ENCODE peak calls at places on chromosomes 12 and 14, in seven cellular contexts. T, N, W, S, M, V and Z are unnamed samples.
A peak's percentile ranks its signal among the peaks of the same experiment; 100 is the strongest.

GRCh38 chr12:108575199-108575912 is 13.0 kb downstream of the ISCU start:
- DNase-seq in T (no peak), N (no peak), W (no peak), S (no peak), M (no peak), V (no peak), Z (no peak)

GRCh38 chr12:8956073-8956472 is 6.6 kb upstream of the M6PR start:
- DNase-seq in T (no peak), N (no peak), W (no peak), S (no peak), M (no peak), V (no peak), Z (no peak)

GRCh38 chr14:50607181-50607580 is 47.2 kb downstream of the ATL1 start:
- DNase-seq in T (no peak), N (no peak), W (peak; percentile 97), S (no peak), M (peak; percentile 94), V (no peak), Z (peak; percentile 41)

GRCh38 chr12:80877706-80878384 is 59.9 kb downstream of the LIN7A start:
- DNase-seq in T (no peak), N (no peak), W (peak; percentile 45), S (no peak), M (peak; percentile 28), V (no peak), Z (no peak)

GRCh38 chr12:45587042-45587441 is 142.5 kb upstream of the ARID2 start:
- DNase-seq in T (no peak), N (no peak), W (no peak), S (no peak), M (no peak), V (no peak), Z (no peak)

GRCh38 chr12:58288191-58288590 is 346.8 kb downstream of the ATP23 start:
- DNase-seq in T (no peak), N (no peak), W (peak; percentile 71), S (no peak), M (no peak), V (no peak), Z (no peak)

GRCh38 chr14:97166497-97166896 is 369.3 kb downstream of the VRK1 start:
- DNase-seq in T (no peak), N (no peak), W (no peak), S (no peak), M (peak; percentile 2), V (no peak), Z (peak; percentile 46)

GRCh38 chr14:63192085-63192484 is 12.2 kb upstream of the RHOJ start:
- DNase-seq in T (no peak), N (no peak), W (no peak), S (no peak), M (peak; percentile 43), V (no peak), Z (peak; percentile 78)

GRCh38 chr12:27952510-27952909 is 20.0 kb downstream of the PTHLH start:
- DNase-seq in T (no peak), N (no peak), W (no peak), S (no peak), M (no peak), V (no peak), Z (no peak)

GRCh38 chr14:51865953-51866747 is 5.7 kb downstream of the GNG2 start:
- DNase-seq in T (no peak), N (no peak), W (no peak), S (no peak), M (no peak), V (no peak), Z (no peak)

GRCh38 chr14:48350971-48351370 is 675.6 kb upstream of the MDGA2 start:
- DNase-seq in T (no peak), N (no peak), W (peak; percentile 66), S (no peak), M (no peak), V (no peak), Z (no peak)

GRCh38 chr12:56346663-56347062 is 8.0 kb downstream of the IL23A start:
- DNase-seq in T (no peak), N (no peak), W (no peak), S (no peak), M (peak; percentile 28), V (no peak), Z (peak; percentile 14)

GRCh38 chr14:88463318-88463717 is 77.9 kb downstream of the SPATA7 start:
- DNase-seq in T (no peak), N (no peak), W (no peak), S (no peak), M (peak; percentile 13), V (no peak), Z (no peak)

GRCh38 chr12:93302331-93303229 is 75.1 kb upstream of the NUDT4 start:
- DNase-seq in T (no peak), N (no peak), W (peak; percentile 97), S (no peak), M (peak; percentile 74), V (peak; percentile 36), Z (peak; percentile 74)

GRCh38 chr14:73879027-73879426 is 7.6 kb upstream of the ZNF410 start:
- DNase-seq in T (no peak), N (no peak), W (peak; percentile 20), S (no peak), M (peak; percentile 17), V (no peak), Z (no peak)

GRCh38 chr14:53055003-53055402 is 98.1 kb downstream of the DDHD1 start:
- DNase-seq in T (no peak), N (no peak), W (peak; percentile 29), S (no peak), M (peak; percentile 73), V (no peak), Z (no peak)

GRCh38 chr12:48882325-48882687 is 16.6 kb upstream of the RND1 start:
- DNase-seq in T (no peak), N (peak; percentile 31), W (peak; percentile 59), S (no peak), M (peak; percentile 38), V (no peak), Z (no peak)

GRCh38 chr12:20030847-20031246 is 337.5 kb upstream of the PDE3A start:
- DNase-seq in T (no peak), N (no peak), W (no peak), S (no peak), M (no peak), V (no peak), Z (no peak)

GRCh38 chr12:52148541-52149181 is 43.2 kb downstream of the KRT80 start:
- DNase-seq in T (no peak), N (no peak), W (no peak), S (peak; percentile 43), M (peak; percentile 29), V (no peak), Z (peak; percentile 68)

GRCh38 chr12:56071648-56072047 is 8.3 kb upstream of the ERBB3 start:
- DNase-seq in T (no peak), N (peak; percentile 38), W (peak; percentile 16), S (no peak), M (peak; percentile 65), V (no peak), Z (peak; percentile 55)

GRCh38 chr12:10128687-10129086 is 1.3 kb downstream of the CLEC7A start:
- DNase-seq in T (no peak), N (no peak), W (no peak), S (no peak), M (peak; percentile 23), V (no peak), Z (no peak)

DNA sequence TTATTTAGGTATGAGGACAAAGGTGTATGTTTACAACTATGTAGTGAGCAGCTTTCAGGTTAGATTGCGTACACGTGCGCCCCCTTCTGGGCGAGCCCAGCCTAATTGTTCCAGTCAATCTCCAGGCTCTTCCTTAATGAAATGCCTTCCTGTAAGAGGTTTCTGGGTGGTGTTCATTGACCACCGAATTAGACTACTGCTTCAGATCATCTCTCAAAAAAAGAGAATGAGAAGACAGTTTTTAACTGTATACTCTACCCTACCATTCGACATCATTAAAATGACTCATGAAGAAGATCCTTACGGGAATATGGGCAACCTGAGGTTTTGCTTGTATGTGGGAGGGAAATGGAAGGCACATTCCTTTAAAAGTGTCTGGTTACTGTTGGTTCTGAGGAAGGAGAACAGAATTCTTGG is 2.1 kb downstream of the LUM start:
- DNase-seq in T (peak; percentile 83), N (peak; percentile 42), W (peak; percentile 80), S (peak; percentile 50), M (peak; percentile 81), V (no peak), Z (peak; percentile 48)
- H3K4me3 ChIP-seq in T (peak overlapping the region; percentile 30), N (peak overlapping the region; percentile 30), W (no peak overlapping the region), S (peak overlapping the region; percentile 32), M (peak overlapping the region; percentile 86), V (no peak overlapping the region), Z (peak overlapping the region; percentile 39)

DNA sequence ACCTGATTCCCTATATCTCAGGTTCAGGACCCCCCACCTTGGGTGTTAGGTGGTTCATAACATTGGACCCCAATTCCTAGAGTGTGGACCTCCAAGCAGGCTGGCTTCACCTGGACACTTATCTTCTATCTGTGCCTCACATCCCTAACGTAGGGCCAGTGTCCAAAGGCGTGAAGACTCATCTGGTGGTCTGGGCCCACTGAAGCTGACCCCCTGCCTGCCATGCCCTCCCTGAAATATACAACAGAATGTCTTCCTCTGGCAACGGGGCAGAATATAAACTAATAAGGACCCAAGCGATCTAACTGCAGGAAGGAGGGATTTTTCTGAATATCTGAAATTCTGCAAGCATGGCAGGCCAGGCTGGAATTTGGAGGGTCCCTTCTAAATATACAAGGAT is 5.6 kb downstream of the HOXC13 start:
- DNase-seq in T (no peak), N (no peak), W (no peak), S (no peak), M (no peak), V (no peak), Z (no peak)
- H3K27me3 ChIP-seq in T (peaks cover 78% of the 10 kb centered on the region), N (peaks cover 94% of the 10 kb centered on the region), W (peaks cover 90% of the 10 kb centered on the region), S (peaks cover 2% of the 10 kb centered on the region), M (peaks cover 94% of the 10 kb centered on the region), V (peaks cover 43% of the 10 kb centered on the region), Z (no peaks in the 10 kb centered on the region)

DNA sequence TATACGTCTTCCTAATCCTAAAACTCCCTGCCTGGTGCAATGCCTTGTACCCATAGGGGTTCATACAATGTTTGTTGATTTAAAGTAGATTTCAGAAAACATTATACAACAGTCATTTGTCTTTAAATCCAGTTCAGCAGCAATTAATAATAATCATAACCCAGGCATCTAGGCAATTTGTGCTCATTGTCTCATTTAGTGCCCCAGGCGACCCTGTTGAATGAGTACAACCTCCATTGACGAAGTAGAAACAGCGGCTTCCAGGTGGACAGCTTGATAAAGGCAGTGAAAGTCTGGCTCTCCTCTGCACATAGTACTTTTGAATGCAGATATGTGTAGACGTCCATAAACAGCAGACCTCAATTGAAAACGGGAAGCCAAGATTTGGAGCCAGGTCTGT is 82.9 kb upstream of the CPM start:
- DNase-seq in T (no peak), N (no peak), W (no peak), S (no peak), M (no peak), V (no peak), Z (no peak)
- H3K4me3 ChIP-seq in T (no peak overlapping the region), N (no peak overlapping the region), W (no peak overlapping the region), S (no peak overlapping the region), M (no peak overlapping the region), V (no peak overlapping the region), Z (no peak overlapping the region)

DNA sequence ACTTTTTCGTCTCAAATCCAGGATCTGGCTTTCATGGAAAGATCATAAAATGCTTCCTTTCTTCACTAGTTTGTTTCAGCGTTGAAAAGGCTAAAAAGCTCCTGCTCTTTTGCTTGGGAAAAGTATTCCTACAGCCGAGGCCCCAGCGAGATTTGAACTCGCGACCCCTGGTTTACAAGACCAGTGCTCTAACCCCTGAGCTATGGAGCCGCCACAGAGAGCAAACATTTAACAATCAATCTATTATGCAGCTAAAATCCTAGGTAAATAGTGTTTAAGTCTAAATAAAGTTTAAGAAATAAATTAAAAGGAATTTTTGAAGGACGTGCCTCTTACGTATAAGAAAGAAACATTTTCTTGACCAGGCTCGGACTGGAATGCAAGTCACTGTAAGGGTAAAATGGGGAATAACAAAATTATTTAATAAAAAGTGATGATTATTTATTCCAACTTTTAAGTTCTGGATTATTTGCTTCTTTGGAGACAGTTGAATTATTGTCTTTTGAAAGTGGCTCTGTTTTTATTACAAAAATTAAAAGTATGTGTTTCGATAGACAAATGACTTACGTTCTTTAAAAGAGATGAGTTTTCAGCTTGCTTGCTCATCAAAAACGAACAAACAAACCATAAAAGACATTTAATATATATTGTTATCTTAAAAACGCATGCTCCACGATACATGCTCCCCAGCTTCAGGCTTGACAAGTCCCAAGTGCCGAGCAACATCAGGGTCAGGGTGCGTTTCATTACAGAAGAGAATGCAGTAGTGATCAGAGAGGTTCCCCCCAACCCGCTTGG is 10.3 kb downstream of the OR6S1 start:
- DNase-seq in T (peak; percentile 70), N (peak; percentile 57), W (no peak), S (peak; percentile 62), M (peak; percentile 61), V (no peak), Z (peak; percentile 48)
- H3K27me3 ChIP-seq in T (no peaks in the 10 kb centered on the region), N (peaks cover 18% of the 10 kb centered on the region), W (peaks cover 20% of the 10 kb centered on the region), S (no peaks in the 10 kb centered on the region), M (peaks cover 7% of the 10 kb centered on the region), V (no peaks in the 10 kb centered on the region), Z (no peaks in the 10 kb centered on the region)